ENCODE peak calls at places on chromosome 5, in eight cellular contexts. A, B, N, Y, G, M, R and H are unnamed samples.

GRCh38 chr5:132074091-132074771 is 642 bp downstream of the CSF2 start:
- DNase-seq in A (no peak), B (no peak), N (no peak), Y (no peak), G (no peak), M (no peak), R (no peak), H (no peak)

GRCh38 chr5:172607213-172607793 is 33.8 kb upstream of the NEURL1B start:
- DNase-seq in A (no peak), B (no peak), N (peak), Y (no peak), G (peak), M (no peak), R (peak), H (no peak)

GRCh38 chr5:133150909-133151544 is 99.2 kb downstream of the HSPA4 start:
- DNase-seq in A (no peak), B (no peak), N (no peak), Y (no peak), G (no peak), M (no peak), R (no peak), H (no peak)

GRCh38 chr5:146796911-146797310 is 81.6 kb downstream of the PPP2R2B start:
- DNase-seq in A (no peak), B (no peak), N (no peak), Y (no peak), G (no peak), M (no peak), R (no peak), H (no peak)

GRCh38 chr5:135977375-135977928 is 22.7 kb upstream of the LECT2 start:
- DNase-seq in A (peak), B (peak), N (peak), Y (peak), G (peak), M (peak), R (peak), H (peak)

GRCh38 chr5:157215826-157216167 is 35.2 kb downstream of the ITK start:
- DNase-seq in A (no peak), B (no peak), N (no peak), Y (no peak), G (no peak), M (no peak), R (no peak), H (no peak)

GRCh38 chr5:82408033-82408432 is 129.9 kb upstream of the RPS23 start:
- DNase-seq in A (no peak), B (no peak), N (no peak), Y (no peak), G (no peak), M (no peak), R (no peak), H (no peak)

GRCh38 chr5:172788771-172789686 is 18.0 kb upstream of the DUSP1 start:
- DNase-seq in A (peak), B (peak), N (no peak), Y (peak), G (peak), M (no peak), R (peak), H (no peak)

GRCh38 chr5:157303667-157304327 is 37.9 kb downstream of the CYFIP2 start:
- DNase-seq in A (peak), B (peak), N (no peak), Y (no peak), G (no peak), M (no peak), R (peak), H (no peak)

GRCh38 chr5:174837919-174838902 is 113.8 kb downstream of the MSX2 start:
- DNase-seq in A (peak), B (peak), N (peak), Y (no peak), G (peak), M (no peak), R (no peak), H (peak)

GRCh38 chr5:149780043-149780737 is 50.1 kb downstream of the PPARGC1B start:
- DNase-seq in A (no peak), B (no peak), N (no peak), Y (no peak), G (no peak), M (peak), R (no peak), H (no peak)

GRCh38 chr5:59813761-59814562 is 79.6 kb downstream of the PDE4D start:
- DNase-seq in A (peak), B (no peak), N (peak), Y (no peak), G (peak), M (no peak), R (no peak), H (peak)

GRCh38 chr5:54360925-54361662 is 50.7 kb upstream of the ARL15 start:
- DNase-seq in A (no peak), B (no peak), N (peak), Y (no peak), G (no peak), M (no peak), R (no peak), H (no peak)

GRCh38 chr5:68894673-68895072 is 199.1 kb upstream of the SLC30A5 start:
- DNase-seq in A (no peak), B (no peak), N (no peak), Y (no peak), G (no peak), M (no peak), R (no peak), H (no peak)

GRCh38 chr5:54457094-54457531 is 1.6 kb downstream of the HSPB3 start:
- DNase-seq in A (peak), B (peak), N (peak), Y (peak), G (peak), M (no peak), R (peak), H (no peak)

GRCh38 chr5:140292212-140293040 is 10.5 kb downstream of the PFDN1 start:
- DNase-seq in A (peak), B (no peak), N (peak), Y (no peak), G (no peak), M (no peak), R (no peak), H (no peak)

DNA sequence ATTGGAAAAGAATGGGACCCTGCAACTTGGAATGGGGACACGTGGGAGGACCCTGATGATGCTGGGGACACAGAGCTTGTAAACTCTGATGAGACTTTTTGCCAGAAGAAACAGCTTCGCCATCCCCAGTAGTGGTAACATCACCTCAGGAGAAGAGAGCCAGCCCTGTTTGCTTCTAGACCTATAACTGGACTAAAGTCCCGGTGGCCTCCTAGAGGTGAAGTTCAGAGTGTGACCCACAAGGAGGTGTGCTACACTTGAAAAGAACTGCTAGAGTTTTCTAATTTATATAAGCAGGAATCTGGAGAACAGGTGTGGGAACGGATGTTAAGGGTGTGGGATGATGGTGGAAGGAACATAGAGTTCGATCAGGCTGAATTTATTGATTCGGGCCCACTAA is 19.8 kb downstream of the NSA2 start:
- DNase-seq in A (no peak), B (no peak), N (no peak), Y (no peak), G (no peak), M (no peak), R (no peak), H (no peak)
- H3K27ac ChIP-seq in A (no peak), B (no peak), N (no peak), Y (no peak), G (no peak), M (no peak), R (no peak), H (no peak)

GRCh38 chr5:36355513-36355912 is 53.8 kb upstream of the RANBP3L start:
- DNase-seq in A (no peak), B (no peak), N (no peak), Y (no peak), G (no peak), M (no peak), R (no peak), H (no peak)
- TF ChIP-seq POLR2A in A (no peak), B (no peak), N (no peak), Y (no peak), G (no peak), M (no peak), R (no peak), H (no peak)

DNA sequence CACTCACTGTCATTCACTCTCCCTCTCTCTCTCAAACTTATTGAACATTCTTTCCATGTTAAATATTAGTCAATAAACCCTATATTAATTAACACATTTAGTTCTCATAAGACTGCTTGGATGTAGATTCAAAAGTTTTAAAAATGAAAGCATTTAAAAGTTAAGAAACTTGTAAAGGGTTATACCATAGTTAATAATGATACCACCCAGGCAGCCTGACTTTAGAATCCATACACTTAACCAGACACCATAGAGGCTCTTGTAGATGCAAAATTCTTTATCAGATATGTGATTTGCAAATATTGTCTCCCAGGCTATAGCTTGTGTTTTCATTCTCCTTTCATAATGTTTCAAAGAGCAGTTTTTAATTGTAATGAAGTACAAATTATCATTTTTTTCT is 335.8 kb upstream of the ACTBL2 start:
- DNase-seq in A (no peak), B (no peak), N (no peak), Y (no peak), G (no peak), M (no peak), R (no peak), H (no peak)
- H3K27ac ChIP-seq in A (no peak), B (no peak), N (no peak), Y (no peak), G (no peak), M (no peak), R (no peak), H (no peak)

DNA sequence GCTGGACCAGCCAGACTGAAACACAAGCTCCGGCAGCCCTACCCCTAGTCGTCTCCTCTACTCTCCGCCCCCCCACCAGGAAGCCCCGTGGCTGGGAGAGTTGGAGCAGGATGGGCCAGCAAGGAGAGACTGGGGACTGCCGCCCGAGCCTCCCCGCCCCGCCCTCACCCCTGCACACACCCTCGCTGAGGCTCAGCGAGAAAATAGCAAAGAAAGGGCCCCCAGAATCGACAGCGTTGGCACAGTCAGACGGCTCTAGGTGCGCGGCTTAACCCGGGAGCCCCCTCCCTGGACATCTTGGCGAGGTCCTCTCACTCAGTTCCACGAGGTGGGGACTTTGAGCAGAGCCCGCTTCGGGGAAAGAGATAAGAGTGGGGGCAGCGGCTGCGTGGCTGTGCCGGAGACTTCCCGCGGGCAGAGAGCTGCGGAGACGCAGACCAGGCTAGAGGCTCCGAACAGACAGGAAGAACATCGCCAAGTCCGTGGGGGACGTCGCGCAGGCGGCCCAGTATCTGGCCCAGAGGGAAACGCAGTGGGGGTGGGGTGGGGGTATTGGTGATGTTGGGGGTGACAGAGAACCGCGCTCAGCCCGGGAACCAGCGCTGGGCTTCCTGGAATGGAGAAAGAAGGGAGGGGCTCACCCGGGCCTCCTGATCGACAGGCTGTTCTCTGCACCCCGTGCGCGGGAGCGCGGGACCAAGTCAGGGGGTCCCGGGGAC is 995 bp downstream of the TRIM7 start:
- DNase-seq in A (peak), B (no peak), N (no peak), Y (no peak), G (no peak), M (peak), R (no peak), H (no peak)
- TF ChIP-seq POLR2A in A (no peak), B (no peak), N (no peak), Y (no peak), G (no peak), M (no peak), R (no peak), H (no peak)

GRCh38 chr5:141882594-141883183 is 4.5 kb upstream of the PCDH1 start:
- DNase-seq in A (no peak), B (peak), N (no peak), Y (no peak), G (peak), M (no peak), R (no peak), H (peak)
- H3K27ac ChIP-seq in A (no peak), B (no peak), N (no peak), Y (no peak), G (peak), M (no peak), R (peak), H (no peak)